ENCODE peak calls at places on chromosomes 6 and 20, in five cellular contexts. O, L, S, C and T are unnamed samples. For H3K36me3, the result is how much of the 10 kb centered on the place peaks cover.

GRCh38 chr6:122202576-122203137 is 196.8 kb upstream of the HSF2 start:
- DNase-seq in L (peak), C (no peak), S (no peak), O (no peak), T (no peak)

GRCh38 chr6:20706293-20707165 is 172.3 kb downstream of the CDKAL1 start:
- DNase-seq in C (peak), L (no peak), S (no peak), O (peak), T (no peak)

GRCh38 chr6:99110004-99110403 is 162.3 kb upstream of the FBXL4 start:
- DNase-seq in C (no peak), S (no peak), L (no peak), O (no peak), T (no peak)

GRCh38 chr20:41512624-41513023 is 105.6 kb downstream of the CHD6 start:
- DNase-seq in O (no peak), C (no peak), S (no peak), L (no peak), T (no peak)

GRCh38 chr6:16781348-16782169 is 20.3 kb upstream of the ATXN1 start:
- DNase-seq in O (no peak), L (no peak), C (no peak), S (peak), T (no peak)

GRCh38 chr6:69796081-69796626 is 656 bp downstream of the LMBRD1 start:
- DNase-seq in L (peak), S (peak), C (peak), O (peak), T (peak)

GRCh38 chr20:61849376-61849775 is 216.3 kb downstream of the TAF4 start:
- DNase-seq in C (no peak), O (no peak), L (no peak), S (no peak), T (no peak)

GRCh38 chr6:75880305-75880704 is 131.3 kb downstream of the MYO6 start:
- DNase-seq in L (no peak), O (no peak), C (no peak), S (no peak), T (no peak)

GRCh38 chr6:38064431-38064830 is 244.9 kb downstream of the ZFAND3 start:
- DNase-seq in O (no peak), L (no peak), S (no peak), C (peak), T (no peak)

GRCh38 chr6:167572841-167573271 is 248.0 kb downstream of the TTLL2 start:
- DNase-seq in S (no peak), L (no peak), C (no peak), O (no peak), T (no peak)

GRCh38 chr20:18527836-18528235 is 20.1 kb downstream of the SEC23B start:
- DNase-seq in C (peak), O (no peak), L (no peak), S (no peak), T (no peak)

GRCh38 chr20:10040070-10040970 is 5.5 kb downstream of the ANKEF1 start:
- DNase-seq in C (peak), O (peak), S (peak), L (peak), T (peak)

GRCh38 chr6:147067184-147067583 is 137.0 kb upstream of the STXBP5 start:
- DNase-seq in C (no peak), O (no peak), L (no peak), S (no peak), T (no peak)

GRCh38 chr20:21361266-21361665 is 36.1 kb downstream of the NKX2-4 start:
- DNase-seq in O (peak), C (peak), L (no peak), S (no peak), T (no peak)

GRCh38 chr6:149385998-149386646 is 13.9 kb upstream of the SUMO4 start:
- DNase-seq in C (no peak), L (no peak), S (no peak), O (no peak), T (no peak)

GRCh38 chr6:77883849-77884248 is 231.0 kb downstream of the MEI4 start:
- DNase-seq in C (no peak), O (no peak), L (no peak), S (no peak), T (no peak)

GRCh38 chr20:63061701-63062100 is 54.9 kb upstream of the BHLHE23 start:
- DNase-seq in S (no peak), O (no peak), C (no peak), L (no peak), T (no peak)

GRCh38 chr6:167683028-167683862 is 143.5 kb upstream of the AFDN start:
- DNase-seq in C (no peak), S (peak), L (no peak), O (peak), T (no peak)

GRCh38 chr6:2622683-2623082 is 128.0 kb downstream of the MYLK4 start:
- DNase-seq in C (no peak), L (peak), S (no peak), O (no peak), T (no peak)

GRCh38 chr20:20561172-20561571 is 151.3 kb downstream of the RALGAPA2 start:
- DNase-seq in O (no peak), L (no peak), C (no peak), S (no peak), T (no peak)

GRCh38 chr6:98787401-98787800 is 47.0 kb upstream of the POU3F2 start:
- DNase-seq in C (no peak), O (no peak), S (no peak), L (no peak), T (no peak)

GRCh38 chr20:62811320-62811719 is 5.5 kb upstream of the COL9A3 start:
- DNase-seq in C (no peak), S (no peak), L (no peak), O (no peak), T (no peak)

GRCh38 chr20:34537651-34538050 is 20.9 kb upstream of the MAP1LC3A start:
- DNase-seq in O (no peak), S (no peak), C (no peak), L (no peak), T (no peak)
- H3K36me3 ChIP-seq in O (under half), S (under half), C (half or more), L (half or more), T (half or more)

GRCh38 chr6:160197662-160198061 is 61.0 kb downstream of the SLC22A2 start:
- DNase-seq in L (no peak), C (no peak), O (no peak), S (no peak), T (no peak)

GRCh38 chr6:160188773-160189172 is 67.2 kb downstream of the SLC22A1 start:
- DNase-seq in C (peak), L (no peak), O (no peak), S (no peak), T (no peak)

GRCh38 chr6:160190974-160191373 is 67.6 kb downstream of the SLC22A2 start:
- DNase-seq in O (no peak), S (no peak), L (no peak), C (no peak), T (no peak)

GRCh38 chr6:160194808-160195207 is 63.8 kb downstream of the SLC22A2 start:
- DNase-seq in C (no peak), O (no peak), S (no peak), L (no peak), T (no peak)

GRCh38 chr6:160192840-160193239 is 65.8 kb downstream of the SLC22A2 start:
- DNase-seq in O (no peak), S (no peak), L (no peak), C (no peak), T (no peak)
- H2AFZ ChIP-seq in O (no peak), S (no peak), L (no peak), C (no peak), T (no peak)

GRCh38 chr20:33675127-33675954 is 1.1 kb upstream of the NECAB3 start:
- DNase-seq in O (peak), S (no peak), C (peak), L (no peak), T (no peak)
- H3K4me3 ChIP-seq in O (peak), S (peak), C (peak), L (no peak), T (no peak)

DNA sequence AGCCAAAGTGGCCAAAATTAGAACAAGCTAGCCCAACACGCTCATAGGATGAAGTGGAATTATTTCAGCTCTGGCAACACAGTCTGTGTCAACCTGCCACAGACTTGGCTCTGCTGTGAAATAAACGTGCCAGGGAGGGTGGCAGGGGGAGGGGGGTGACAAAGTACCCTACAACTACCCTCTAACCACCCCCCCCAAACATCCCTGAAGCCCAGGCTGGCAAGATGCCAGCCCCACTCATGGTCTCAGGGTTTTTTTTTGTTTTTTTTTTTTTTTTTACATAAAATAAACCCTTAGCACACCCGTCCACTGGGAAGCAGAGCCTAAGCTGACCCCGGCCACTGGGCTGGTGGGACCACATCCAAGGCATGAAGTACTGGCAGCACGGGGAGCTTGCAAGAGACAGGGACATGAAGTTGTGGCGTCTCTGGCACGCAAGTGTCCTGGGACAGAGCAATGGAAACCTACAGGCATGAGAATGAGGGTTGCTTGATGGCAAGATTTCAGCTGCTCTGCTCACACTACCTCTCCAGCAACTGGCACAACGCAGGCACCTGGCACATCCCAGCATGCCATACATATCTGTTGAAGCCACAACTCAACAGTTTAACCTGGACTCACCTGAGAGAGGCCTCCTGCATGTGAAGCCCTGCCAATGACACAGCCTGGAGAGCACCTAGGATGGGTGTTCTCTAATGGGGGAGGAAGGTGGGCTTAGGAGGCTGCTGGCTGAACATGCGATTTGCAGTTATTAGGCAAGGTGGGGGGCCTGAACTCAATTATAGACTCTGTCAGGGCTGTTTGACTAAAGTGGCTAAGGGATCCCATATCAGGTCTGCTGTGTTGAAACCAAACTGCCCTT is 76.4 kb downstream of the TRAM2 start:
- DNase-seq in O (no peak), C (no peak), L (no peak), S (no peak), T (no peak)
- H3K36me3 ChIP-seq in O (under half), C (half or more), L (under half), S (under half), T (under half)

GRCh38 chr6:112014483-112014882 is 39.4 kb upstream of the CCN6 start:
- DNase-seq in S (no peak), C (peak), O (peak), L (no peak), T (no peak)

GRCh38 chr6:112017760-112018537 is 36.0 kb upstream of the CCN6 start:
- DNase-seq in L (no peak), O (no peak), S (no peak), C (no peak), T (no peak)

GRCh38 chr6:112015725-112016124 is 38.2 kb upstream of the CCN6 start:
- DNase-seq in C (no peak), L (no peak), S (no peak), O (no peak), T (no peak)

GRCh38 chr6:112017169-112017568 is 36.7 kb upstream of the CCN6 start:
- DNase-seq in O (no peak), C (no peak), S (no peak), L (no peak), T (no peak)

GRCh38 chr6:112016335-112016734 is 37.6 kb upstream of the CCN6 start:
- DNase-seq in O (no peak), L (no peak), S (no peak), C (peak), T (no peak)
- H2AFZ ChIP-seq in O (no peak), L (no peak), S (no peak), C (no peak), T (peak)

GRCh38 chr6:72363844-72364740 is 257.8 kb upstream of the KCNQ5 start:
- DNase-seq in C (peak), O (peak), L (no peak), S (no peak), T (peak)

GRCh38 chr6:72365773-72366172 is 256.1 kb upstream of the KCNQ5 start:
- DNase-seq in O (no peak), S (no peak), C (no peak), L (no peak), T (no peak)

GRCh38 chr6:72371473-72371872 is 250.4 kb upstream of the KCNQ5 start:
- DNase-seq in O (no peak), L (no peak), S (no peak), C (no peak), T (no peak)

DNA sequence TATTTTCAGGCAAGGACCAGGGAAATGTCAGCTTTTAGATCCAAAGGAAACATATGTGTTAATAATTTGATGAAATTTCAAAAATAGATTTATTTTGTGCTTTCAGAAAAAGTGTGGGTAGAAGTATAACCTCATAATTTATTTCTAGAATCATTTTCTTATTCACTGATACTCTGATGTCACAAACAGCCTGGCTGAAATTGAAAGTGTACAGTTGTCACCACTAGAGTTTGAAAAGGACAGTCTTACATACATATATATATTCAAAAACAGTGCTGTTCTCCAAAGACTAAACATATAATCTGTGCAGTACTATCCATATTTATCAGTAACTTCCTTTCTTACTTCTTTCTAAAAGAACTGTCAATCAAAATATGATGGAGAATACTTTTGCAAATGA is 254.4 kb upstream of the KCNQ5 start:
- DNase-seq in C (no peak), O (no peak), L (no peak), S (no peak), T (no peak)
- H3K4me3 ChIP-seq in C (no peak), O (no peak), L (no peak), S (no peak), T (no peak)